ENCODE peak calls at places on chromosome 7, in nine cellular contexts. G is cardiac muscle cell; K is prostate gland; T is fibroblast of the aortic adventitia; J is endothelial cell; F is spleen; E is upper lobe of left lung; W is GM12865; A is CD8-positive, alpha-beta T cell. Y is an unnamed sample.

GRCh38 chr7:127658979-127659378 is 7.0 kb downstream of the SND1 start:
- DNase-seq in T (no peak), G (no peak), K (no peak), W (no peak), J (no peak), A (no peak), F (no peak), E (no peak), Y (no peak)

GRCh38 chr7:1988533-1988930 is 244.2 kb downstream of the MAD1L1 start:
- DNase-seq in G (no peak), E (peak; percentile 69), J (no peak), T (no peak), F (no peak), A (no peak), W (no peak), K (no peak), Y (no peak)

GRCh38 chr7:2542011-2542923 is 13.1 kb downstream of the BRAT1 start:
- DNase-seq in A (no peak), F (no peak), G (no peak), T (no peak), W (no peak), E (peak; percentile 61), J (no peak), K (no peak), Y (no peak)

GRCh38 chr7:15648461-15648961 is 38.0 kb downstream of the MEOX2 start:
- DNase-seq in G (no peak), E (no peak), W (no peak), K (no peak), J (no peak), T (peak; percentile 4), A (no peak), F (no peak), Y (no peak)

GRCh38 chr7:76354981-76355730 is 3.6 kb downstream of the YWHAG start:
- DNase-seq in A (no peak), K (no peak), F (no peak), W (no peak), T (peak; percentile 32), G (no peak), E (no peak), J (no peak), Y (no peak)

GRCh38 chr7:122528879-122529481 is 169.9 kb downstream of the RNF133 start:
- DNase-seq in K (no peak), J (no peak), G (peak; percentile 61), F (no peak), T (peak; percentile 76), A (no peak), E (no peak), W (peak; percentile 49), Y (no peak)

GRCh38 chr7:137989127-137989526 is 12.8 kb downstream of the CREB3L2 start:
- DNase-seq in W (no peak), G (no peak), A (no peak), F (no peak), J (no peak), K (no peak), E (no peak), T (no peak), Y (no peak)

GRCh38 chr7:16891874-16892620 is 10.3 kb upstream of the AGR3 start:
- DNase-seq in T (no peak), A (no peak), W (no peak), K (no peak), J (no peak), G (no peak), F (no peak), E (no peak), Y (no peak)

GRCh38 chr7:100865971-100866720 is 1.0 kb upstream of the TRIP6 start:
- DNase-seq in A (peak; percentile 27), K (peak; percentile 87), E (peak; percentile 96), G (no peak), F (peak; percentile 90), W (no peak), J (no peak), T (no peak), Y (no peak)

GRCh38 chr7:153381275-153382119 is 621.9 kb downstream of the ACTR3B start:
- DNase-seq in A (no peak), K (no peak), E (no peak), F (no peak), J (peak; percentile 38), W (peak; percentile 45), G (peak; percentile 37), T (no peak), Y (no peak)

GRCh38 chr7:118573065-118573464 is 348.6 kb downstream of the ANKRD7 start:
- DNase-seq in W (peak; percentile 11), K (peak; percentile 5), J (no peak), A (no peak), F (no peak), G (no peak), E (no peak), T (no peak), Y (no peak)

GRCh38 chr7:130758429-130759056 is 24.5 kb upstream of the KLF14 start:
- DNase-seq in T (peak; percentile 84), K (no peak), A (no peak), J (no peak), G (peak; percentile 47), W (peak; percentile 62), E (no peak), F (no peak), Y (no peak)

GRCh38 chr7:55502988-55503514 is 69.3 kb downstream of the VOPP1 start:
- DNase-seq in F (no peak), J (no peak), W (no peak), T (no peak), G (peak; percentile 32), K (no peak), E (no peak), A (no peak), Y (no peak)

GRCh38 chr7:106563466-106564150 is 97.3 kb downstream of the CCDC71L start:
- DNase-seq in A (no peak), W (no peak), G (no peak), J (no peak), T (peak; percentile 59), F (no peak), E (no peak), K (no peak), Y (no peak)

GRCh38 chr7:137909042-137909441 is 62.3 kb upstream of the DGKI start:
- DNase-seq in W (no peak), T (peak; percentile 58), J (no peak), F (no peak), E (no peak), A (no peak), G (no peak), K (no peak), Y (no peak)

GRCh38 chr7:1900847-1901246 is 230.8 kb downstream of the ELFN1 start:
- DNase-seq in K (no peak), E (peak; percentile 31), A (no peak), F (peak; percentile 51), W (no peak), T (no peak), G (no peak), J (no peak), Y (no peak)

GRCh38 chr7:141475678-141476077 is 75.5 kb upstream of the AGK start:
- DNase-seq in T (no peak), E (no peak), K (no peak), G (no peak), W (no peak), J (no peak), F (no peak), A (no peak), Y (no peak)

GRCh38 chr7:93316730-93317129 is 84.6 kb downstream of the VPS50 start:
- DNase-seq in T (no peak), A (no peak), F (no peak), E (no peak), K (no peak), G (no peak), J (no peak), W (no peak), Y (no peak)

GRCh38 chr7:116242177-116242576 is 31.8 kb downstream of the TES start:
- DNase-seq in F (no peak), W (no peak), T (peak; percentile 32), G (no peak), K (no peak), E (no peak), A (no peak), J (no peak), Y (no peak)
- TF ChIP-seq CTCF in F (no peak), W (no peak), T (no peak), G (no peak), K (no peak), E (no peak), A (no peak), J (no peak), Y (no peak)

GRCh38 chr7:86904949-86905834 is 154.3 kb downstream of the ELAPOR2 start:
- DNase-seq in E (no peak), J (peak; percentile 32), W (peak; percentile 44), G (no peak), T (peak; percentile 43), F (no peak), K (no peak), A (no peak), Y (no peak)
- TF ChIP-seq CTCF in E (no peak), J (peak; percentile 35), W (peak; percentile 66), G (peak; percentile 62), T (peak; percentile 71), F (no peak), K (peak; percentile 37), A (peak; percentile 39), Y (peak; percentile 79)

GRCh38 chr7:121001932-121002754 is 13.6 kb downstream of the CPED1 start:
- DNase-seq in K (no peak), F (no peak), E (no peak), A (no peak), J (no peak), G (no peak), T (no peak), W (no peak), Y (no peak)
- TF ChIP-seq CTCF in K (no peak), F (no peak), E (no peak), A (no peak), J (no peak), G (no peak), T (no peak), W (no peak), Y (no peak)

GRCh38 chr7:139078911-139079310 is 30.6 kb downstream of the ZC3HAV1 start:
- DNase-seq in G (no peak), W (no peak), J (no peak), A (no peak), T (no peak), K (no peak), E (no peak), F (no peak), Y (no peak)

GRCh38 chr7:139079861-139080260 is 29.7 kb downstream of the ZC3HAV1 start:
- DNase-seq in K (no peak), A (no peak), E (no peak), G (no peak), F (no peak), T (no peak), J (no peak), W (no peak), Y (no peak)

GRCh38 chr7:139084709-139085108 is 24.8 kb downstream of the ZC3HAV1 start:
- DNase-seq in E (no peak), W (no peak), G (no peak), F (no peak), T (no peak), J (no peak), A (no peak), K (no peak), Y (no peak)

GRCh38 chr7:139080905-139081304 is 28.6 kb downstream of the ZC3HAV1 start:
- DNase-seq in J (no peak), G (no peak), T (no peak), K (no peak), F (no peak), W (no peak), E (no peak), A (no peak), Y (no peak)

DNA sequence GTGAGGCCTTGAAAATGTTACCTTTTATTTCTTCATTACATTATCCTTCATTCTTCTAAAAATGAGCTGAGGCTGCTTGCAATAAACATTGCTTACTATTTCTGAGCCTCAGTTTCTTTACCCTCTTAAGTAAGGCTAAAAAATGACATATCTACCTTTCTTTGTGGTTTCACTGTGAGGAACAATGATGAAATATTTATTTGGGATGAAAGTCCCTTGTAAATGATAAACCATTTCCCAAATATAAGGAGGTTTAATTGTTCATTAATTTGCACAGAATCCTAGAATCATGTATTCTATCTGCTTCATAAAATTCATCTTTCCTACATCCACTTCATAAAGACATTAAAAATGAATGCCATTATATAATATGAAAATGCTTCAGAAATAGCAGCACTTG is 27.9 kb downstream of the ZC3HAV1 start:
- DNase-seq in K (no peak), J (no peak), T (no peak), W (no peak), A (no peak), E (no peak), G (no peak), F (no peak), Y (no peak)
- TF ChIP-seq CTCF in K (no peak), J (no peak), T (no peak), W (no peak), A (no peak), E (no peak), G (no peak), F (no peak), Y (no peak)